ENCODE peak calls at places on chromosomes 6 and 20, in eight cellular contexts. One of them, this sample, is unnamed.

GRCh38 chr20:3101737-3102574 is 17.4 kb upstream of the AVP start:
- DNase-seq in A673: no peak
- DNase-seq in RWPE1: no peak
- DNase-seq in WERI-Rb-1: no peak
- DNase-seq in CD4-positive, CD25-positive, alpha-beta regulatory T cell: peak
- DNase-seq in A549: no peak
- DNase-seq in AG04450: no peak
- DNase-seq in tibial nerve: no peak
- DNase-seq in this sample: no peak

GRCh38 chr6:138569970-138570715 is 70.8 kb upstream of the NHSL1 start:
- DNase-seq in A673: no peak
- DNase-seq in RWPE1: no peak
- DNase-seq in WERI-Rb-1: no peak
- DNase-seq in CD4-positive, CD25-positive, alpha-beta regulatory T cell: no peak
- DNase-seq in A549: no peak
- DNase-seq in AG04450: peak
- DNase-seq in tibial nerve: no peak
- DNase-seq in this sample: no peak

GRCh38 chr20:35907017-35907685 is 47.2 kb downstream of the SCAND1 start:
- DNase-seq in A673: no peak
- DNase-seq in RWPE1: no peak
- DNase-seq in WERI-Rb-1: no peak
- DNase-seq in CD4-positive, CD25-positive, alpha-beta regulatory T cell: no peak
- DNase-seq in A549: no peak
- DNase-seq in AG04450: no peak
- DNase-seq in tibial nerve: no peak
- DNase-seq in this sample: no peak

GRCh38 chr6:27503436-27504030 is 30.6 kb upstream of the ZNF184 start:
- DNase-seq in A673: peak
- DNase-seq in RWPE1: peak
- DNase-seq in WERI-Rb-1: peak
- DNase-seq in CD4-positive, CD25-positive, alpha-beta regulatory T cell: peak
- DNase-seq in A549: peak
- DNase-seq in AG04450: no peak
- DNase-seq in tibial nerve: peak
- DNase-seq in this sample: peak

GRCh38 chr6:110542311-110543024 is 66.1 kb upstream of the SLC22A16 start:
- DNase-seq in A673: no peak
- DNase-seq in RWPE1: no peak
- DNase-seq in WERI-Rb-1: no peak
- DNase-seq in CD4-positive, CD25-positive, alpha-beta regulatory T cell: no peak
- DNase-seq in A549: no peak
- DNase-seq in AG04450: no peak
- DNase-seq in tibial nerve: peak
- DNase-seq in this sample: no peak

GRCh38 chr6:13302751-13303667 is 25.3 kb downstream of the TBC1D7 start:
- DNase-seq in A673: peak
- DNase-seq in RWPE1: peak
- DNase-seq in WERI-Rb-1: no peak
- DNase-seq in CD4-positive, CD25-positive, alpha-beta regulatory T cell: peak
- DNase-seq in A549: peak
- DNase-seq in AG04450: peak
- DNase-seq in tibial nerve: no peak
- DNase-seq in this sample: peak

GRCh38 chr6:38413097-38413800 is 226.5 kb downstream of the BTBD9 start:
- DNase-seq in A673: no peak
- DNase-seq in RWPE1: no peak
- DNase-seq in WERI-Rb-1: no peak
- DNase-seq in CD4-positive, CD25-positive, alpha-beta regulatory T cell: no peak
- DNase-seq in A549: no peak
- DNase-seq in AG04450: no peak
- DNase-seq in tibial nerve: peak
- DNase-seq in this sample: no peak

GRCh38 chr20:25858495-25859425 is 162.1 kb upstream of the ZNF337 start:
- DNase-seq in A673: no peak
- DNase-seq in RWPE1: no peak
- DNase-seq in WERI-Rb-1: no peak
- DNase-seq in CD4-positive, CD25-positive, alpha-beta regulatory T cell: no peak
- DNase-seq in A549: no peak
- DNase-seq in AG04450: no peak
- DNase-seq in tibial nerve: no peak
- DNase-seq in this sample: no peak

GRCh38 chr20:10260316-10260715 is 41.7 kb downstream of the SNAP25 start:
- DNase-seq in A673: no peak
- DNase-seq in RWPE1: no peak
- DNase-seq in WERI-Rb-1: no peak
- DNase-seq in CD4-positive, CD25-positive, alpha-beta regulatory T cell: no peak
- DNase-seq in A549: peak
- DNase-seq in AG04450: no peak
- DNase-seq in tibial nerve: no peak
- DNase-seq in this sample: no peak

DNA sequence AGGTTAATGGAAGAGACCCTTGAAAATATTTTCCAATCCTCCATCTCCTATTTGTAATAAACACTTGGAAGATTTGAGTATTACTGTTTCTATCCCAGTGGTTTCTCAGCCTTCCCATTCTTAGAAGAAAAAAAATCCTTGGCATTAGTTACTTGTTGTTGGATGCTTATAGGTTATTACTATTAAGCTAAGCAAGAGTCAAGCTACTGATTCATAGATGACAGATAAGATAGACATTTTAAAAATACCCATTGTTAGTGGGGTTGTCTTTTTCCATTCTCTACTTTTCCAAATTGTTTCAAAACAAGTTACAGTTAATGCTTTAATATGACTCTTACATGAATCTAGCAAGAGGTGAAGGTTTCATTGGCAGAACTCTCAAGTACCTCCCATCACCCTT is 158.5 kb downstream of the HIVEP2 start:
- DNase-seq in A673: no peak
- DNase-seq in RWPE1: no peak
- DNase-seq in WERI-Rb-1: no peak
- DNase-seq in CD4-positive, CD25-positive, alpha-beta regulatory T cell: no peak
- DNase-seq in A549: no peak
- DNase-seq in AG04450: no peak
- DNase-seq in tibial nerve: no peak
- DNase-seq in this sample: no peak
- H3K27ac ChIP-seq in A673: no peak
- H3K27ac ChIP-seq in RWPE1: no peak
- H3K27ac ChIP-seq in WERI-Rb-1: no peak
- H3K27ac ChIP-seq in CD4-positive, CD25-positive, alpha-beta regulatory T cell: no peak
- H3K27ac ChIP-seq in A549: no peak
- H3K27ac ChIP-seq in AG04450: no peak
- H3K27ac ChIP-seq in tibial nerve: no peak
- H3K27ac ChIP-seq in this sample: no peak

GRCh38 chr6:22590423-22590822 is 21.1 kb downstream of the HDGFL1 start:
- DNase-seq in A673: no peak
- DNase-seq in RWPE1: no peak
- DNase-seq in WERI-Rb-1: no peak
- DNase-seq in CD4-positive, CD25-positive, alpha-beta regulatory T cell: no peak
- DNase-seq in A549: no peak
- DNase-seq in AG04450: no peak
- DNase-seq in tibial nerve: no peak
- DNase-seq in this sample: peak
- H3K27ac ChIP-seq in A673: no peak
- H3K27ac ChIP-seq in RWPE1: no peak
- H3K27ac ChIP-seq in WERI-Rb-1: no peak
- H3K27ac ChIP-seq in CD4-positive, CD25-positive, alpha-beta regulatory T cell: no peak
- H3K27ac ChIP-seq in A549: no peak
- H3K27ac ChIP-seq in AG04450: no peak
- H3K27ac ChIP-seq in tibial nerve: no peak
- H3K27ac ChIP-seq in this sample: no peak

GRCh38 chr20:20365593-20365992 is 2.3 kb upstream of the INSM1 start:
- DNase-seq in A673: no peak
- DNase-seq in RWPE1: no peak
- DNase-seq in WERI-Rb-1: no peak
- DNase-seq in CD4-positive, CD25-positive, alpha-beta regulatory T cell: no peak
- DNase-seq in A549: no peak
- DNase-seq in AG04450: no peak
- DNase-seq in tibial nerve: no peak
- DNase-seq in this sample: no peak

GRCh38 chr20:20368414-20369352 is 779 bp downstream of the INSM1 start:
- DNase-seq in A673: peak
- DNase-seq in RWPE1: no peak
- DNase-seq in WERI-Rb-1: peak
- DNase-seq in CD4-positive, CD25-positive, alpha-beta regulatory T cell: no peak
- DNase-seq in A549: peak
- DNase-seq in AG04450: no peak
- DNase-seq in tibial nerve: no peak
- DNase-seq in this sample: no peak

GRCh38 chr20:20366551-20366895 is 1.4 kb upstream of the INSM1 start:
- DNase-seq in A673: no peak
- DNase-seq in RWPE1: no peak
- DNase-seq in WERI-Rb-1: peak
- DNase-seq in CD4-positive, CD25-positive, alpha-beta regulatory T cell: no peak
- DNase-seq in A549: no peak
- DNase-seq in AG04450: no peak
- DNase-seq in tibial nerve: no peak
- DNase-seq in this sample: no peak

GRCh38 chr20:20367681-20368413 is at the start of gene INSM1:
- DNase-seq in A673: peak
- DNase-seq in RWPE1: no peak
- DNase-seq in WERI-Rb-1: peak
- DNase-seq in CD4-positive, CD25-positive, alpha-beta regulatory T cell: no peak
- DNase-seq in A549: no peak
- DNase-seq in AG04450: no peak
- DNase-seq in tibial nerve: no peak
- DNase-seq in this sample: no peak

GRCh38 chr20:20366896-20367680 is 816 bp upstream of the INSM1 start:
- DNase-seq in A673: peak
- DNase-seq in RWPE1: no peak
- DNase-seq in WERI-Rb-1: no peak
- DNase-seq in CD4-positive, CD25-positive, alpha-beta regulatory T cell: no peak
- DNase-seq in A549: peak
- DNase-seq in AG04450: no peak
- DNase-seq in tibial nerve: no peak
- DNase-seq in this sample: no peak
- H3K27ac ChIP-seq in A673: no peak
- H3K27ac ChIP-seq in RWPE1: no peak
- H3K27ac ChIP-seq in WERI-Rb-1: peak
- H3K27ac ChIP-seq in CD4-positive, CD25-positive, alpha-beta regulatory T cell: no peak
- H3K27ac ChIP-seq in A549: no peak
- H3K27ac ChIP-seq in AG04450: no peak
- H3K27ac ChIP-seq in tibial nerve: no peak
- H3K27ac ChIP-seq in this sample: no peak

GRCh38 chr6:6331393-6331792 is 10.9 kb upstream of the F13A1 start:
- DNase-seq in A673: no peak
- DNase-seq in RWPE1: no peak
- DNase-seq in WERI-Rb-1: no peak
- DNase-seq in CD4-positive, CD25-positive, alpha-beta regulatory T cell: no peak
- DNase-seq in A549: no peak
- DNase-seq in AG04450: no peak
- DNase-seq in tibial nerve: no peak
- DNase-seq in this sample: no peak

GRCh38 chr6:6333498-6333897 is 13.0 kb upstream of the F13A1 start:
- DNase-seq in A673: peak
- DNase-seq in RWPE1: no peak
- DNase-seq in WERI-Rb-1: no peak
- DNase-seq in CD4-positive, CD25-positive, alpha-beta regulatory T cell: no peak
- DNase-seq in A549: no peak
- DNase-seq in AG04450: no peak
- DNase-seq in tibial nerve: no peak
- DNase-seq in this sample: no peak

GRCh38 chr6:6330407-6330806 is 9.9 kb upstream of the F13A1 start:
- DNase-seq in A673: no peak
- DNase-seq in RWPE1: no peak
- DNase-seq in WERI-Rb-1: no peak
- DNase-seq in CD4-positive, CD25-positive, alpha-beta regulatory T cell: no peak
- DNase-seq in A549: no peak
- DNase-seq in AG04450: no peak
- DNase-seq in tibial nerve: no peak
- DNase-seq in this sample: no peak

GRCh38 chr6:6332240-6332639 is 11.8 kb upstream of the F13A1 start:
- DNase-seq in A673: no peak
- DNase-seq in RWPE1: no peak
- DNase-seq in WERI-Rb-1: no peak
- DNase-seq in CD4-positive, CD25-positive, alpha-beta regulatory T cell: no peak
- DNase-seq in A549: no peak
- DNase-seq in AG04450: no peak
- DNase-seq in tibial nerve: no peak
- DNase-seq in this sample: no peak

DNA sequence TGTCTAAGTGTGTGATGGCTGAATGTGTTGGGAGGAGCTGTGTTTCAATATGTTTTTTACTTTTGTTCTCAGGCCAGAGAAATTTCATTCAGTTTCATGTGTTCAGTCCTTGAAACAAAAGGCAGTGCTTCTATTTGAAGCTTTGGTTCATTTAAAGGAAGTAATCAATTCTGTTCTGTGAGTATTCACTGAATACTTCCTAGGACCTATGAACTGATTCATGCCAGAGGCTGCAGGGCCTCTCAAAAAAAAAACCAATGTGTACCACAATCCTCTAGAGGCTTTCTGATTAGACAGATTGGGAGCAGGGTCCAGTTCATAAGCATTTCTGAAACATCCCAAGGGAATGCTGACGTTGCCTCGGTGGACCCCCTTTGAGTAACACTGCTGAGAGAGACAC is 12.4 kb upstream of the F13A1 start:
- DNase-seq in A673: no peak
- DNase-seq in RWPE1: no peak
- DNase-seq in WERI-Rb-1: no peak
- DNase-seq in CD4-positive, CD25-positive, alpha-beta regulatory T cell: no peak
- DNase-seq in A549: no peak
- DNase-seq in AG04450: no peak
- DNase-seq in tibial nerve: no peak
- DNase-seq in this sample: no peak
- H3K27ac ChIP-seq in A673: no peak
- H3K27ac ChIP-seq in RWPE1: no peak
- H3K27ac ChIP-seq in WERI-Rb-1: no peak
- H3K27ac ChIP-seq in CD4-positive, CD25-positive, alpha-beta regulatory T cell: no peak
- H3K27ac ChIP-seq in A549: no peak
- H3K27ac ChIP-seq in AG04450: no peak
- H3K27ac ChIP-seq in tibial nerve: no peak
- H3K27ac ChIP-seq in this sample: no peak

GRCh38 chr6:125296461-125296860 is 5.3 kb downstream of the HDDC2 start:
- DNase-seq in A673: no peak
- DNase-seq in RWPE1: no peak
- DNase-seq in WERI-Rb-1: no peak
- DNase-seq in CD4-positive, CD25-positive, alpha-beta regulatory T cell: no peak
- DNase-seq in A549: no peak
- DNase-seq in AG04450: no peak
- DNase-seq in tibial nerve: no peak
- DNase-seq in this sample: no peak

GRCh38 chr6:125294036-125294435 is 7.7 kb downstream of the HDDC2 start:
- DNase-seq in A673: no peak
- DNase-seq in RWPE1: no peak
- DNase-seq in WERI-Rb-1: no peak
- DNase-seq in CD4-positive, CD25-positive, alpha-beta regulatory T cell: no peak
- DNase-seq in A549: no peak
- DNase-seq in AG04450: no peak
- DNase-seq in tibial nerve: no peak
- DNase-seq in this sample: no peak

GRCh38 chr6:125299257-125299656 is 2.5 kb downstream of the HDDC2 start:
- DNase-seq in A673: no peak
- DNase-seq in RWPE1: no peak
- DNase-seq in WERI-Rb-1: no peak
- DNase-seq in CD4-positive, CD25-positive, alpha-beta regulatory T cell: no peak
- DNase-seq in A549: no peak
- DNase-seq in AG04450: no peak
- DNase-seq in tibial nerve: no peak
- DNase-seq in this sample: no peak

GRCh38 chr6:125293587-125293986 is 8.2 kb downstream of the HDDC2 start:
- DNase-seq in A673: no peak
- DNase-seq in RWPE1: no peak
- DNase-seq in WERI-Rb-1: no peak
- DNase-seq in CD4-positive, CD25-positive, alpha-beta regulatory T cell: no peak
- DNase-seq in A549: no peak
- DNase-seq in AG04450: no peak
- DNase-seq in tibial nerve: no peak
- DNase-seq in this sample: no peak

GRCh38 chr6:125294925-125295324 is 6.8 kb downstream of the HDDC2 start:
- DNase-seq in A673: no peak
- DNase-seq in RWPE1: no peak
- DNase-seq in WERI-Rb-1: no peak
- DNase-seq in CD4-positive, CD25-positive, alpha-beta regulatory T cell: no peak
- DNase-seq in A549: no peak
- DNase-seq in AG04450: no peak
- DNase-seq in tibial nerve: no peak
- DNase-seq in this sample: no peak
- H3K27ac ChIP-seq in A673: no peak
- H3K27ac ChIP-seq in RWPE1: no peak
- H3K27ac ChIP-seq in WERI-Rb-1: no peak
- H3K27ac ChIP-seq in CD4-positive, CD25-positive, alpha-beta regulatory T cell: no peak
- H3K27ac ChIP-seq in A549: no peak
- H3K27ac ChIP-seq in AG04450: no peak
- H3K27ac ChIP-seq in tibial nerve: no peak
- H3K27ac ChIP-seq in this sample: no peak